ENCODE peak calls at places on chromosomes 11 and 22, in four cellular contexts. Y is thoracic aorta; R is CD8-positive, alpha-beta memory T cell; X is substantia nigra. H is an unnamed sample.

GRCh38 chr22:40022536-40023225 is 27.9 kb downstream of the FAM83F start:
- DNase-seq in Y (no peak), R (no peak), X (no peak), H (no peak)

GRCh38 chr11:47242596-47243192 is 5.9 kb downstream of the ACP2 start:
- DNase-seq in Y (no peak), R (no peak), X (no peak), H (no peak)

GRCh38 chr11:115377882-115378296 is 126.3 kb downstream of the CADM1 start:
- DNase-seq in Y (no peak), R (no peak), X (no peak), H (no peak)

GRCh38 chr11:128926437-128927107 is 16.1 kb downstream of the TP53AIP1 start:
- DNase-seq in Y (no peak), R (no peak), X (no peak), H (no peak)

GRCh38 chr11:108620958-108621772 is 27.6 kb upstream of the EXPH5 start:
- DNase-seq in Y (no peak), R (no peak), X (no peak), H (no peak)

GRCh38 chr11:109606256-109606655 is 184.3 kb downstream of the C11orf87 start:
- DNase-seq in Y (no peak), R (no peak), X (no peak), H (no peak)

GRCh38 chr11:48047616-48048015 is 67.3 kb downstream of the PTPRJ start:
- DNase-seq in Y (no peak), R (no peak), X (no peak), H (no peak)

GRCh38 chr11:120828847-120829246 is 195.1 kb upstream of the TBCEL start:
- DNase-seq in Y (no peak), R (no peak), X (no peak), H (no peak)

GRCh38 chr11:133747409-133747808 is 97.9 kb downstream of the SPATA19 start:
- DNase-seq in Y (no peak), R (no peak), X (no peak), H (no peak)

GRCh38 chr22:32327066-32327465 is 30.6 kb upstream of the RFPL3 start:
- DNase-seq in Y (no peak), R (no peak), X (no peak), H (no peak)

GRCh38 chr11:81674211-81674610 is 1059.5 kb downstream of the FAM181B start:
- DNase-seq in Y (no peak), R (no peak), X (no peak), H (no peak)

GRCh38 chr11:110303414-110303826 is 7.0 kb upstream of the RDX start:
- DNase-seq in Y (no peak), R (no peak), X (no peak), H (no peak)

GRCh38 chr11:3181722-3182461 is 16.8 kb upstream of the OSBPL5 start:
- DNase-seq in Y (no peak), R (no peak), X (no peak), H (no peak)

GRCh38 chr11:64134963-64135362 is 30.9 kb downstream of the MACROD1 start:
- DNase-seq in Y (no peak), R (no peak), X (no peak), H (no peak)
- H3K27ac ChIP-seq in Y (no peak overlapping the region), R (no peak overlapping the region), X (no peak overlapping the region), H (no peak overlapping the region)

GRCh38 chr22:21042978-21043855 is 2.5 kb upstream of the LRRC74B start:
- DNase-seq in Y (no peak), R (no peak), X (no peak), H (no peak)
- H3K27ac ChIP-seq in Y (no peak overlapping the region), R (no peak overlapping the region), X (no peak overlapping the region), H (peak overlapping the region; percentile 65)

GRCh38 chr22:36274547-36274946 is 21.6 kb downstream of the APOL1 start:
- DNase-seq in Y (no peak), R (no peak), X (no peak), H (no peak)

GRCh38 chr22:36280379-36280778 is 27.4 kb downstream of the APOL1 start:
- DNase-seq in Y (no peak), R (no peak), X (no peak), H (no peak)

GRCh38 chr22:36279219-36279666 is 26.3 kb downstream of the APOL1 start:
- DNase-seq in Y (no peak), R (no peak), X (no peak), H (no peak)

GRCh38 chr22:36281726-36282077 is 28.8 kb downstream of the APOL1 start:
- DNase-seq in Y (no peak), R (no peak), X (no peak), H (no peak)

GRCh38 chr22:36277482-36278291 is 24.8 kb downstream of the APOL1 start:
- DNase-seq in Y (no peak), R (peak; percentile 56), X (no peak), H (no peak)
- H3K27ac ChIP-seq in Y (no peak overlapping the region), R (no peak overlapping the region), X (no peak overlapping the region), H (no peak overlapping the region)

GRCh38 chr22:42891696-42892095 is 34.6 kb upstream of the ARFGAP3 start:
- DNase-seq in Y (no peak), R (no peak), X (no peak), H (no peak)
- H3K27ac ChIP-seq in Y (no peak overlapping the region), R (no peak overlapping the region), X (peak overlapping the region; percentile 60), H (no peak overlapping the region)

GRCh38 chr11:1753426-1754305 is 3.3 kb upstream of the IFITM10 start:
- DNase-seq in Y (no peak), R (no peak), X (no peak), H (no peak)
- H3K27ac ChIP-seq in Y (no peak overlapping the region), R (no peak overlapping the region), X (no peak overlapping the region), H (no peak overlapping the region)

GRCh38 chr11:95867105-95867504 is 56.8 kb downstream of the MTMR2 start:
- DNase-seq in Y (no peak), R (no peak), X (no peak), H (no peak)
- H3K27ac ChIP-seq in Y (no peak overlapping the region), R (no peak overlapping the region), X (no peak overlapping the region), H (no peak overlapping the region)

GRCh38 chr11:111539426-111540113 is 950 bp upstream of the LAYN start:
- DNase-seq in Y (no peak), R (peak; percentile 70), X (no peak), H (no peak)

GRCh38 chr11:111540114-111540920 is at the start of gene LAYN:
- DNase-seq in Y (peak; percentile 12), R (peak; percentile 63), X (no peak), H (no peak)

GRCh38 chr11:111542606-111543275 is 2.2 kb downstream of the LAYN start:
- DNase-seq in Y (no peak), R (peak; percentile 7), X (no peak), H (no peak)

GRCh38 chr11:111540921-111541208 is 345 bp downstream of the LAYN start:
- DNase-seq in Y (no peak), R (peak; percentile 8), X (no peak), H (no peak)

GRCh38 chr11:111541209-111542061 is 915 bp downstream of the LAYN start:
- DNase-seq in Y (peak; percentile 21), R (peak; percentile 10), X (no peak), H (no peak)
- H3K27ac ChIP-seq in Y (peak overlapping the region; percentile 71), R (no peak overlapping the region), X (peak overlapping the region; percentile 88), H (peak overlapping the region; percentile 66)

DNA sequence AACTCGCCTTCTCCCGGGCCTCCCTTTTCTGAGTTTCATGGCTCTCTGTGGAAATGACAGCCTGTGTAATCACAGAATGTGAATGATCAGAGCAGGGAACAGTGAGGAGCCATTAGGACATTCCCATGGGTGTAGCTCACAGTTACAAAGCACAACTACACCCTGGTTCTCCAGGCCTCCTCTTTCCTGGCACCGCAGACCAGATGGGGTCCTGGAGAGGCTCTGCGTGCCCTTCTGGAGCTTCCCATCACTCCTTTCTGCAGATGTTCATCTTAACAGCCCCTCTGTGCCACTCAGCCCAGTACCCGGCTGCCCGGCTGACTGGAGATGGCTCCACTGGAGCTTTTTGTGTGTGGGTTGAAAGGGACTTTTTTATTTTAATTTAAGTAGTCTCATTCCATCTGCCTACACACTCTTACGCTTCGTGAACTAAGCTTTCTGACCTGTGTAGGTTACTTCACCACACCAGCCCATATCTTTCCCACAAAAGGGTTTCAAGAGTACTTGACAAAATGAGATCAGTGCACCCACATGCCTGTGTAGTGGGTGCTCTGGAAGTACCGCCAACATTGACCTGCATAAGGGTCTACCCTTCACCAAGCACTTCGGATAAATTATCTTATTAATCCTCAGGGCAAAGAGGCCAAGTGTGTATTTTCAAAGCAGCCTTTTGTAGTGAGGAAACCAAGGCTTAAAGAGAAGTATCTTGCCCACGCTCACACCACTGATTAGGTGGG is 29.8 kb downstream of the SREBF2 start:
- DNase-seq in Y (no peak), R (no peak), X (no peak), H (no peak)
- H3K27ac ChIP-seq in Y (no peak overlapping the region), R (peak overlapping the region; percentile 32), X (peak overlapping the region; percentile 57), H (peak overlapping the region; percentile 60)

DNA sequence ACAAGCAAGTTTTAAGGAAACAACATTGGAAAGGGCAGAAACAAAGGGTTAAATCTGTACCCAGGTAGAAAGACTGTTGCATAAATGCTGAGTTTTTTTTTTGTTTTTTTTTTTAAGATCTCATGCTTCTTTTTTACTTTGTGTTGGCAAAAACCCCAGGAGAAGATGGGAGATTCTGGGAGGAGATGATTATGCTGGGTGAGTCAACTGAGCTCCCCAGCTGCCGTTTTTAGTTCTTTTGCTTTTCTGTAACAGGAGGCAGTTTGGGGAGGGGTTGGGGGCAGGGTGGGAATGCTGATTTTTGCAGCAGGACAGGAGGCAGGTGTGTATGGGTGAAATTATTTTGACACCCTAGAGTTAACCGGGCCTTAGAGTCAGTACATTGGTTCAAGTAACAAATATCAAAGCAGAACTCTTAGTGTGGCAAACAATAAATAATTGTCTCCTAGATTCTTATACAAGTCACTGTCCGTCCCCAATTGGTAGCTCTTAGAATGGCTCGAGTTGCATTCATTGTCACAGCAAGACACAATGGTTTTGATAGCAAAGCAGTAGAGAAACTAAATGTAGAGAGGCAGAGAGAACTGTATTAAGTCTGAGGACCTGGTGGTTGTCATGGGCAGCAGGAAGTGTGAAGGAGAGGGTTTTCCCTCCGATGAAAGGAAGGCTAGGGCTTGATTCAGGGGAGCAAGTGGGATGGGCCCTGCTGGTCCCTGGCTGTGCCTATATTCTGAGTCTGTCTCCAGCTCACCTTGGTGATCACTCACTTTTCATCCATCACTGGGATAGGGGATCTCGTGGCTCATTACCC is 36.7 kb downstream of the RCOR2 start:
- DNase-seq in Y (no peak), R (no peak), X (no peak), H (no peak)
- H3K27ac ChIP-seq in Y (no peak overlapping the region), R (no peak overlapping the region), X (peak overlapping the region; percentile 33), H (peak overlapping the region; percentile 26)